ENCODE peak calls at places on chromosomes 7 and 10, in six cellular contexts. H is NCI-H69, I is astrocyte of the cerebellum, K is activated B cell treated with CpG ODN at 0.5 μM for 24 hours, B is breast epithelium, P is A549. J is an unnamed sample.

GRCh38 chr7:111763221-111763791 is 201.0 kb upstream of the IMMP2L start:
- DNase-seq in B (no peak), I (peak; percentile 67), K (no peak), P (peak; percentile 71), H (peak; percentile 79), J (peak; percentile 65)

GRCh38 chr10:78433722-78434535 is 400.3 kb downstream of the RPS24 start:
- DNase-seq in B (no peak), I (no peak), P (no peak), H (peak; percentile 67), K (no peak), J (no peak)

GRCh38 chr7:4164556-4164955 is 517.5 kb upstream of the FOXK1 start:
- DNase-seq in B (no peak), P (peak; percentile 15), H (peak; percentile 59), I (no peak), K (no peak), J (no peak)

GRCh38 chr7:131627589-131628212 is 71.3 kb upstream of the PODXL start:
- DNase-seq in K (no peak), I (no peak), P (no peak), H (peak; percentile 97), B (no peak), J (no peak)

GRCh38 chr7:106176414-106177294 is 64.5 kb upstream of the SYPL1 start:
- DNase-seq in H (peak; percentile 90), P (peak; percentile 75), B (peak; percentile 75), K (peak; percentile 64), I (peak; percentile 55), J (peak; percentile 93)

GRCh38 chr7:1418505-1419309 is 40.6 kb downstream of the MICALL2 start:
- DNase-seq in I (no peak), H (peak; percentile 82), P (peak; percentile 77), B (no peak), K (no peak), J (no peak)

GRCh38 chr10:75083972-75084833 is 27.3 kb upstream of the SAMD8 start:
- DNase-seq in H (no peak), K (no peak), P (no peak), B (no peak), I (no peak), J (peak; percentile 21)

GRCh38 chr10:89262331-89263020 is 10.9 kb upstream of the LIPA start:
- DNase-seq in H (no peak), P (peak; percentile 25), K (no peak), B (no peak), I (no peak), J (peak; percentile 24)

GRCh38 chr7:10122573-10123100 is 851.0 kb upstream of the PHF14 start:
- DNase-seq in H (peak; percentile 92), P (no peak), B (no peak), I (no peak), K (no peak), J (no peak)

GRCh38 chr10:29130190-29130673 is 158.6 kb upstream of the LYZL1 start:
- DNase-seq in B (no peak), I (no peak), P (peak; percentile 69), K (no peak), H (peak; percentile 55), J (peak; percentile 31)

GRCh38 chr7:117312593-117312992 is 10.3 kb downstream of the WNT2 start:
- DNase-seq in H (no peak), P (no peak), K (no peak), B (no peak), I (no peak), J (no peak)

J was measured in AG08395.